ENCODE peak calls at places on chromosome 6, in five cellular contexts. R, G, H, T and W are unnamed samples.

GRCh38 chr6:22036267-22036666 is 260.6 kb downstream of the PRL start:
- DNase-seq in R (peak; percentile 35), G (peak; percentile 64), H (peak; percentile 63), T (peak; percentile 49), W (no peak)

GRCh38 chr6:134416501-134417154 is 98.7 kb upstream of the SGK1 start:
- DNase-seq in R (peak; percentile 61), G (no peak), H (no peak), T (no peak), W (no peak)

GRCh38 chr6:32839356-32839755 is 817 bp upstream of the TAP2 start:
- DNase-seq in R (no peak), G (no peak), H (no peak), T (no peak), W (no peak)

GRCh38 chr6:30122515-30122914 is 9.6 kb upstream of the TRIM31 start:
- DNase-seq in R (no peak), G (no peak), H (no peak), T (no peak), W (no peak)

GRCh38 chr6:19857139-19857538 is 20.0 kb downstream of the ID4 start:
- DNase-seq in R (no peak), G (no peak), H (no peak), T (no peak), W (no peak)

GRCh38 chr6:137698636-137699035 is 168.4 kb upstream of the TNFAIP3 start:
- DNase-seq in R (peak; percentile 33), G (no peak), H (no peak), T (no peak), W (no peak)

GRCh38 chr6:3341467-3341866 is 82.7 kb downstream of the PSMG4 start:
- DNase-seq in R (peak; percentile 83), G (no peak), H (no peak), T (no peak), W (no peak)

GRCh38 chr6:38482466-38482865 is 157.3 kb downstream of the BTBD9 start:
- DNase-seq in R (peak; percentile 22), G (no peak), H (no peak), T (no peak), W (no peak)

GRCh38 chr6:163956571-163957407 is 542.3 kb downstream of the QKI start:
- DNase-seq in R (peak; percentile 78), G (peak; percentile 34), H (peak; percentile 63), T (peak; percentile 82), W (peak; percentile 88)

GRCh38 chr6:74936886-74937285 is 269.0 kb downstream of the COL12A1 start:
- DNase-seq in R (peak; percentile 38), G (no peak), H (no peak), T (no peak), W (no peak)

GRCh38 chr6:109769213-109769612 is 78.1 kb downstream of the FIG4 start:
- DNase-seq in R (no peak), G (no peak), H (no peak), T (no peak), W (no peak)

GRCh38 chr6:22253955-22254655 is 42.7 kb downstream of the PRL start:
- DNase-seq in R (no peak), G (no peak), H (no peak), T (no peak), W (no peak)

GRCh38 chr6:150751296-150751695 is 114.2 kb upstream of the MTHFD1L start:
- DNase-seq in R (peak; percentile 39), G (no peak), H (no peak), T (no peak), W (no peak)
- TF ChIP-seq RAD21 in R (no peak), G (no peak), H (no peak), T (no peak), W (no peak)

GRCh38 chr6:56992703-56993102 is 37.8 kb downstream of the BEND6 start:
- DNase-seq in R (peak; percentile 3), G (no peak), H (no peak), T (no peak), W (no peak)
- TF ChIP-seq BHLHE40 in R (no peak), G (no peak), H (no peak), T (no peak), W (no peak)

DNA sequence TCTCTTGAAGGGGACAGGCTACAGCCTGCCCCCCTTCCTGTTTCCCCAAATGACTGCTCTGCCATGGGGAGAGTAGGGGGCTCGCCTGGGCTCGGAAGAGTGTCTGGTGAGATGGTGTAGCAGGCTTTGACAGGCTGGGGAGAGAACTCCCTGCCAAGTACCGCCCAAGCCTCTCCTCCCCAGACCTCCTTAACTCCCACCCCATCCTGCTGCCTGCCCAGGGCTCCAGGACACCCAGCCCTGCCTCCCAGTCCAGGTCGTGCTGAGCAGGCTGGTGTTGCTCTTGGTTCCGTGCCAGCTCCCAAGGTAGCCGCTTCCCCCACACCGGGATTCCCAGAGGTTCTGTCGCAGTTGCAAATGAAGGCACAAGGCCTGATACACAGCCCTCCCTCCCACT is 9.9 kb downstream of the VEGFA start:
- DNase-seq in R (no peak), G (no peak), H (no peak), T (no peak), W (no peak)
- TF ChIP-seq RAD21 in R (no peak), G (no peak), H (no peak), T (no peak), W (no peak)

GRCh38 chr6:138815797-138816528 is 20.1 kb downstream of the ECT2L start:
- DNase-seq in R (peak; percentile 79), G (no peak), H (peak; percentile 33), T (peak; percentile 70), W (peak; percentile 54)
- TF ChIP-seq BHLHE40 in R (no peak), G (no peak), H (no peak), T (no peak), W (no peak)

DNA sequence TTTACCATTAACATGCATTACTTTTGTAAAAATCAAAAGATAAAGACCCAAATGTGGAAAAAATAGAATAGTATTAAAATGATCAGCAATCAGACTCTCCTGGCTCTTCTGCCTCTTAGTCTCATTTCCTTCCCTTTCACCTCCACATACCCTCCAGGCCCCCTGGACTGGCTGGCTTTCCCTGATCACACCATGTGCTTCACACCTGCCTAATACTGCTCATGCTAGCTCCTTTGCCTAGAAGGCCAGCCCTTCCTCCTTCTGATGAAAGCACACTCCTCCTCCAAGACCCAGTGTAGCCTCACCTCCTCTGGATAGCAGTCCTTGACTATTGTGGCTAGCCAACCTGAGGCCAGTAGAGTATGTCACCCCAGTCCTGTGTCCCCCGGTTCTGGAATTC is 182.0 kb upstream of the HEY2 start:
- DNase-seq in R (no peak), G (no peak), H (no peak), T (no peak), W (no peak)
- TF ChIP-seq RAD21 in R (no peak), G (no peak), H (no peak), T (no peak), W (no peak)

GRCh38 chr6:64732888-64733287 is 974.1 kb downstream of the EYS start:
- DNase-seq in R (no peak), G (no peak), H (no peak), T (peak; percentile 9), W (no peak)
- TF ChIP-seq BHLHE40 in R (no peak), G (no peak), H (no peak), T (no peak), W (no peak)

DNA sequence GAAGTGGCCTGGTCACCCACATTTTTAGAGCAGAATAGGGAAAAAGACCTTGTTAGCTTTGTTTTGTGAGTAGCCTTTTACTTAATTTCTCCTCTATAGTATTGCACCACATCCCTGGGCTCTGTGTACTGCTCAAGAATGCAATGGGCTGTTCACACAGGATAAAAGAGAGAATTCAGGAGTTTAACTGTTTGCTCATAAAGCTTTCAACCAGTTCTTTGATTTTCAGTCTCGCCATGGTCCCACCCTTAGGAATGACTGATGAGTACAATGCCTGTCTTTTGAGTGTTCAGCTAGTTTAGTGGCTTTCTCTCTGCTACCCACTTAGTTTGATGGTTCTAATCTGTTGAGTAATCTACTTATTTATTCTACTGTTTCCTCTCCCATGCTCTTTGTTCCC is 129.7 kb downstream of the PLG start:
- DNase-seq in R (no peak), G (no peak), H (no peak), T (peak; percentile 32), W (no peak)
- TF ChIP-seq RAD21 in R (no peak), G (no peak), H (no peak), T (no peak), W (no peak)